ENCODE peak calls at places on chromosomes 13 and 19, in ten cellular contexts. G, Z, H, Q, Y, R, C, N, K and A are unnamed samples.

GRCh38 chr13:36601186-36601585 is 72.6 kb upstream of the SERTM1 start:
- DNase-seq in H (no peak), Y (no peak), G (no peak), N (no peak), Q (no peak), C (no peak), Z (no peak), R (no peak), K (no peak), A (no peak)

GRCh38 chr19:3275068-3275582 is 50.7 kb downstream of the CELF5 start:
- DNase-seq in C (no peak), K (no peak), G (no peak), Q (no peak), Y (peak; percentile 76), H (no peak), N (no peak), R (peak; percentile 40), Z (no peak), A (no peak)

GRCh38 chr13:23996456-23996855 is 99.2 kb upstream of the C1QTNF9B start:
- DNase-seq in Z (no peak), Y (no peak), G (no peak), C (no peak), Q (no peak), H (no peak), R (no peak), K (no peak), N (no peak), A (no peak)

GRCh38 chr13:49810825-49811526 is 18.5 kb upstream of the KPNA3 start:
- DNase-seq in Y (no peak), N (no peak), Z (no peak), C (no peak), Q (peak; percentile 41), G (no peak), K (no peak), H (no peak), R (no peak), A (no peak)

GRCh38 chr19:41223431-41224234 is 4.6 kb downstream of the AXL start:
- DNase-seq in C (no peak), H (no peak), Z (no peak), K (no peak), Y (peak; percentile 94), R (no peak), G (no peak), Q (peak; percentile 57), N (no peak), A (no peak)

GRCh38 chr19:4342421-4343055 is 824 bp upstream of the MPND start:
- DNase-seq in C (peak; percentile 98), R (peak; percentile 95), G (peak; percentile 89), Q (peak; percentile 97), H (peak; percentile 99), Y (peak; percentile 88), K (peak; percentile 98), N (peak; percentile 98), Z (peak; percentile 99), A (peak; percentile 100)

GRCh38 chr13:50467156-50467814 is 376.2 kb downstream of the DLEU7 start:
- DNase-seq in R (no peak), G (no peak), Z (no peak), H (no peak), K (no peak), N (no peak), C (no peak), Y (no peak), Q (no peak), A (no peak)

GRCh38 chr13:98144501-98145350 is 1.8 kb downstream of the FARP1 start:
- DNase-seq in C (peak; percentile 32), H (no peak), Z (no peak), R (peak; percentile 39), Y (no peak), Q (no peak), N (no peak), G (no peak), K (no peak), A (no peak)

GRCh38 chr19:50722248-50723013 is 733 bp upstream of the CLEC11A start:
- DNase-seq in K (no peak), Q (no peak), Y (no peak), H (no peak), Z (no peak), N (no peak), C (no peak), R (no peak), G (no peak), A (no peak)

GRCh38 chr13:76414320-76414719 is 471.9 kb downstream of the KCTD12 start:
- DNase-seq in Q (no peak), R (no peak), N (no peak), K (no peak), H (no peak), G (no peak), Y (no peak), C (no peak), Z (no peak), A (no peak)

GRCh38 chr19:39412867-39413268 is 399 bp downstream of the PLEKHG2 start:
- DNase-seq in Q (no peak), H (no peak), N (no peak), G (no peak), K (no peak), Y (no peak), Z (no peak), C (peak; percentile 38), R (peak; percentile 31), A (no peak)

GRCh38 chr19:39415111-39416046 is 2.9 kb downstream of the PLEKHG2 start:
- DNase-seq in G (no peak), Y (no peak), N (no peak), R (no peak), K (no peak), C (no peak), Z (peak; percentile 28), Q (peak; percentile 40), H (no peak), A (no peak)

GRCh38 chr19:39413269-39413902 is 917 bp downstream of the PLEKHG2 start:
- DNase-seq in G (no peak), Q (peak; percentile 84), Z (peak; percentile 71), C (peak; percentile 37), N (peak; percentile 75), K (no peak), H (peak; percentile 61), Y (peak; percentile 74), R (peak; percentile 36), A (no peak)

GRCh38 chr19:39412100-39412866 is at the start of gene PLEKHG2:
- DNase-seq in N (peak; percentile 98), R (peak; percentile 97), K (peak; percentile 97), Q (peak; percentile 98), H (peak; percentile 100), C (peak; percentile 98), G (peak; percentile 97), Z (peak; percentile 99), Y (peak; percentile 100), A (no peak)

GRCh38 chr19:39413903-39414608 is 1.6 kb downstream of the PLEKHG2 start:
- DNase-seq in H (no peak), Z (peak; percentile 51), N (no peak), K (no peak), C (peak; percentile 31), R (no peak), Y (peak; percentile 91), G (no peak), Q (peak; percentile 40), A (no peak)
- TF ChIP-seq POLR2A in H (no peak), Z (no peak), N (no peak), K (no peak), C (no peak), R (no peak), Y (no peak), G (no peak), Q (no peak), A (no peak)

DNA sequence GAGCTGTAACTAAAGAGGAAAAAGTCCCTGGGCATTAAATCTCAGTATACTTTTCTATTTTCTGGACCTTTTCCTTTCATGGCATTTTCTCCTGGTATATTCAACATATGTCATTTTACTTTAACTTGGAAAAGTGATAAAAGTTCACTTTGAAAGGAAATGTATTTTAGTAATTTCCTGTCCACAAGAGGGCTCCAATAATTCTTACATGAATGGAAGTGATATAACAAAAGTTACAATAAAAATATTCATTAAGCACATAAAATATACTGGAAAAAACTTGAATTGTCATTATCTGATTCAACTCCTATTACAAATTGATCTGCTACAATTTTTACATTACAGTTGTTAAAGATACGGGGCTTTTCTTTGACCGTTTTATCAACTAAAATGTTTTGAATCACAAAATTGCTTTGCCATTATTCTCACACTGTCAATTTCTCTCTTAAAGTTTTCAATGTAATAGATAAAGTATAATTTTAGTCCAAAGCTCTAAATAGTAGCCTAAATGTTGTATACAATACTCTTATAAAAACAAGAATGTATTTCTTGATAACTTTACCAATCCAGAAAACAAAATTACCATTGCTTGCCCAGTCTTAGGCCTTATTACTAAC is 4.9 kb downstream of the UBL3 start:
- DNase-seq in Q (no peak), G (no peak), Y (no peak), Z (no peak), R (no peak), H (no peak), C (no peak), N (no peak), K (no peak), A (no peak)
- H3K27ac ChIP-seq in Q (no peak overlapping the region), G (peak overlapping the region; percentile 98), Y (peak overlapping the region; percentile 19), Z (peak overlapping the region; percentile 99), R (no peak overlapping the region), H (no peak overlapping the region), C (no peak overlapping the region), N (no peak overlapping the region), K (no peak overlapping the region), A (peak overlapping the region; percentile 98)

DNA sequence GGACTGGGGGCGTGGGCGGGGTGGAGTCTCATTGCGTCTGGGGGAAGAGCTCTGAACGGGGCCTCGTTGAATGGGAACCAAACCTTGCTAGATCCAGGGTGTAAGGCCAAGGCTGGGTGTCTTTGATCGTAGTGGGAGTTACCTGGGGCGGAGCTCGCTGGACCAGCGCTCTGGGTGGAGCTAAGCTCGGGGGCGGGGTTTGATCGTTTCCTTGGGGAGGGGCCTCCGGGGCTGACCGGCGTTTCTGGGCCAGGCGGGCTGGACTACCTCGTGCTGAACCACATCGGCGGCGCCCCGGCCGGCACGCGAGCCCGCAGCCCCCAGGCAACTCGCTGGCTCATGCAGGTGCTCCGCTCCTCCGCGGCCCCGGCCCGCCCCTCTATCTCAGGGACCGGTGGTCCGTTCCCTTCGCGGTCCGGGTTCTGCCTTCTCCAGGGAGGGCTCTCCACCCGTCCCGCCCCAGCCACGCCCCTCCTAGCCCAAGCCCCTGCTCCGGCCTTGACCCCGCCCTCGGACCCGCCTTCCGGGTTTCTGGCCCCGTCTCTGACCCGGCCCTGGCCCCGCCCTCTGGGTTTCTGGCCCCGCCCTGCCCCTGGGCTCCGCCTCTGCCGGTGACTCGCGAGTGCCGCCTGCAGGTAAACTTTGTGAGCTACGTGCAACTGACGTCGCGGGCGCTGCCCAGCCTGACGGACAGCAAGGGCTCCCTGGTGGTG is 3.3 kb upstream of the RPL36 start:
- DNase-seq in R (peak; percentile 96), Y (peak; percentile 74), K (peak; percentile 94), Q (peak; percentile 99), Z (peak; percentile 97), N (peak; percentile 99), G (peak; percentile 96), C (peak; percentile 99), H (peak; percentile 94), A (no peak)
- TF ChIP-seq POLR2A in R (no peak), Y (no peak), K (no peak), Q (no peak), Z (peak; percentile 14), N (peak; percentile 40), G (no peak), C (peak; percentile 11), H (no peak), A (no peak)

DNA sequence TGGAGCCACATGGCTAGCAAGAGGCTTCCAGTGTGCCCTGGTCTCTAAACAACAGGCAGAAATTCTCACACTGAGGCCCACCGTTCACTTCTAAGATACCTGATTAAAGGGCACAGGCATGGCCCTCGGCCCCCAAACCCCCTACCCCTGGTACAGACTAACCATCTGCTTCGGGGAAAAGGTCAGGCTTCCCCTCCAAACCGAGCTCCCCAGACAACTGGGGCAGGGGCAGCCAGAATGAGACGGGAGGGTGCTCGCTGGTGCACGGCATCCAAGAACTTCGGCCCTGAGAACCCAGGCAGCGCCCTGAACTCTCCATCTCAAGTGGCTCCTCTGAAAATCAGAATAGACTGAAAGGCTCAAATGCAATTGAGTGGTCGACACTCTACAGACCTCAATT is 5.6 kb downstream of the PPP6R1 start:
- DNase-seq in K (no peak), C (no peak), R (no peak), Z (no peak), H (no peak), Q (no peak), Y (no peak), N (no peak), G (no peak), A (no peak)
- H3K27ac ChIP-seq in K (no peak overlapping the region), C (peak overlapping the region; percentile 74), R (no peak overlapping the region), Z (no peak overlapping the region), H (no peak overlapping the region), Q (no peak overlapping the region), Y (no peak overlapping the region), N (peak overlapping the region; percentile 99), G (no peak overlapping the region), A (no peak overlapping the region)